ENCODE peak calls at places on chromosomes 6 and 20, in five cellular contexts. G is prostate gland, N is spleen, J is transverse colon, V is SK-N-SH. D is an unnamed sample. For H3K9me3, the result is how much of the 10 kb centered on the place peaks cover.

GRCh38 chr6:132967871-132968270 is 153.5 kb downstream of the RPS12 start:
- DNase-seq in V (no peak), J (no peak), N (no peak), G (no peak), D (no peak)

GRCh38 chr6:125104425-125104824 is 49.1 kb upstream of the TPD52L1 start:
- DNase-seq in V (no peak), N (no peak), J (no peak), G (peak), D (no peak)

GRCh38 chr20:44279228-44279627 is 31.8 kb downstream of the FITM2 start:
- DNase-seq in V (no peak), J (no peak), G (no peak), N (no peak), D (no peak)

GRCh38 chr20:59749293-59749680 is 144.9 kb downstream of the PHACTR3 start:
- DNase-seq in G (no peak), J (no peak), N (peak), V (no peak), D (no peak)

GRCh38 chr20:43991982-43992381 is 77.3 kb downstream of the TOX2 start:
- DNase-seq in N (no peak), V (no peak), G (no peak), J (no peak), D (no peak)

GRCh38 chr6:163718537-163718936 is 304.0 kb downstream of the QKI start:
- DNase-seq in V (no peak), N (no peak), G (no peak), J (no peak), D (no peak)

GRCh38 chr6:42968783-42969182 is 8.2 kb downstream of the GNMT start:
- DNase-seq in J (no peak), N (no peak), V (no peak), G (no peak), D (no peak)

GRCh38 chr6:7903673-7904072 is 6.9 kb downstream of the TXNDC5 start:
- DNase-seq in V (no peak), J (no peak), G (no peak), N (no peak), D (no peak)

GRCh38 chr6:138105880-138106664 is 1.1 kb downstream of the PERP start:
- DNase-seq in V (no peak), G (peak), J (peak), N (no peak), D (no peak)

GRCh38 chr6:72824833-72825232 is 203.0 kb downstream of the KCNQ5 start:
- DNase-seq in J (no peak), N (no peak), V (no peak), G (no peak), D (no peak)

GRCh38 chr6:134176283-134176975 is 124.0 kb upstream of the SLC2A12 start:
- DNase-seq in V (peak), N (peak), G (peak), J (no peak), D (peak)

GRCh38 chr20:40895182-40895581 is 133.4 kb upstream of the TOP1 start:
- DNase-seq in J (no peak), N (no peak), V (no peak), G (no peak), D (no peak)

GRCh38 chr6:49556429-49556837 is 6.0 kb downstream of the C6orf141 start:
- DNase-seq in V (no peak), N (no peak), G (no peak), J (peak), D (no peak)

GRCh38 chr6:34489229-34489805 is 23.4 kb downstream of the PACSIN1 start:
- DNase-seq in V (no peak), N (peak), G (no peak), J (no peak), D (peak)

GRCh38 chr6:108838101-108838717 is 10.0 kb upstream of the ARMC2 start:
- DNase-seq in G (no peak), N (peak), V (no peak), J (no peak), D (no peak)

GRCh38 chr6:42525132-42525531 is 38.7 kb upstream of the UBR2 start:
- DNase-seq in G (no peak), N (no peak), V (no peak), J (no peak), D (no peak)

GRCh38 chr6:157054531-157054979 is 268.8 kb downstream of the TMEM242 start:
- DNase-seq in G (no peak), N (no peak), V (no peak), J (no peak), D (no peak)

DNA sequence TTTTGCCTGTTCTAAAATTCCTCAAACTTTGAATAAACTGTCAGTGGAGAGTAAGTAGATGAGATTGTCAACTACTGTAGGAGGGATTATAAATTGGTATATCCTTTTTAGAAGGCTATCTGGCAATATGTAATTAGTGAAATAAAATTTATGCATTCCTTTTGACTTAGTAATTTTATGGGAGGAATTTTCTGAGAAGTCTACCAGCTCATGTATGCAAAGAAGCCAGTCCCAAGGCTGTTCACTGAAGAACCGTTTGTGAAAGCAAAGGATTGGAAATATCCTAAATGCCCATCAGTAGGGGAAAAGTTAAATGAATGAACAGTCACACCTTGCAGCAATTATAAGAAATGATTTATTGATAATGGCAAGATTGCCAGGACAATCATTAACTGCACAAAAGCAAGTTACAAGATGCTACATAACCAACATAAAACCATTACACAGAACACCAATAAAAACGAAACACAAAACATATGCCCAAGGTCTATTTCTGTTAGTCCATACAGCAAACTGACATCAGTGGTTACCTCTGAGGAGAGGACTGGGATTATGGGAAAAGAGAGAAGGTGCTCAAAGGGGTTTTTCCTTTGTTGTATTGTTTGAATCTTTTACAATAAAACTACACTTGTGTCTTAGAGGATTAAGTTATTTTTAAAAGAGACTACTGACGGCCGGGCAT is 4.6 kb upstream of the DSTN start:
- DNase-seq in V (no peak), N (no peak), J (no peak), G (no peak), D (no peak)
- H3K4me3 ChIP-seq in V (no peak), N (no peak), J (no peak), G (no peak), D (no peak)

DNA sequence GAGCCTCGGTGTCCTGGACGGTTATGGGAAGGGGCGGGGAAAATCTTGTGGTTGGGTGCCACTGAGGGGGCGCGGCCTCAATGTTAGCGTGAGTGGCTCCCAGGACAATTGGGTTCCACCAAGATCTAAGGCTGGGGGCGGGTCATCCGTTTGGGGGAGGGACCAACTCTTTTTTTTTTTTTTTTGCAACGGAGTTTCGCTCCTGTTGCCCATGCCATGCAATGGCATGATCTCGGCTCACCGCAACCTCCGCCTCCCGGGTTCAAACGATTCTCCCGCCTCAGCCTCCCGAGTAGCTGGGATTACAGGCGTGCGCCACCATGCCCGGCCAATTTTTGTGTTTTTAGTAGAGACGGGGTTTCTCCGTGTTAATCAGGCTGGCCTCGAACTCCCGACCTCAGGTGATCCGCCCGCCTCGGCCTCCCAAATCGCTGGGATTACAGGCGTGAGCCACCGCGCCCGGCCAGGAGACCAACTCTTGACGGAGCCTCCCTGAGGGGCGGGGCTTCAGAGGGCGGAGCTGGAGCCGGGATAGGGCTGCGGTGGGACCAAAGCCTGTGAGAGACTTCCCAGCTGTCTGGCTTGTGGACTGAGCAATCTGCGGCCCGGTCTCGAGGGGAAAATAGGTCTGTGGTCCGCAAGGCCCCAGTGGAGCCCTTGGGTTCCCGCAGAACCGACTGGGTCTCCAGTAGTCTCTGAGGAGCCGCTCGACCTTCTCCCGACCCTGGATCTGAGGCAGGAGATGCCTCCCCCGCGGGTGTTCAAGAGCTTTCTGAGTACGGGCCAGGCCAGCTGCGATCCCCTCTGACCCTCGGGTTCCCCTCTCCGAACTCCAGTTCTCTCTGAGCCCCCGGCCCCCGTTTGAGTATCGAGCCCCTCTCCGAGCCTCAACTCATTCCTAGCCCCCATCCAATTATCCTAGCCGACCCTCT is 1.1 kb downstream of the SPAG4 start:
- DNase-seq in N (peak), J (peak), V (peak), G (peak), D (peak)
- TF ChIP-seq POLR2AphosphoS5 in N (peak), J (peak), V (peak), G (no peak), D (peak)

GRCh38 chr20:12410783-12411182 is 493.1 kb downstream of the BTBD3 start:
- DNase-seq in V (no peak), J (no peak), G (no peak), N (no peak), D (no peak)
- H3K9me3 ChIP-seq in V (under half), J (under half), G (under half), N (under half), D (under half)

GRCh38 chr20:48717959-48718223 is 109.9 kb downstream of the PREX1 start:
- DNase-seq in G (no peak), N (no peak), V (no peak), J (no peak), D (no peak)
- H3K4me3 ChIP-seq in G (no peak), N (no peak), V (no peak), J (no peak), D (no peak)

GRCh38 chr6:112043032-112044007 is 10.6 kb upstream of the CCN6 start:
- DNase-seq in N (peak), J (peak), V (peak), G (peak), D (peak)

GRCh38 chr6:112041535-112041934 is 12.4 kb upstream of the CCN6 start:
- DNase-seq in N (no peak), V (no peak), J (no peak), G (no peak), D (no peak)

GRCh38 chr6:112039431-112039770 is 14.5 kb upstream of the CCN6 start:
- DNase-seq in J (no peak), G (no peak), V (no peak), N (no peak), D (no peak)

GRCh38 chr6:112038756-112039430 is 15.0 kb upstream of the CCN6 start:
- DNase-seq in J (no peak), N (no peak), V (no peak), G (no peak), D (no peak)

DNA sequence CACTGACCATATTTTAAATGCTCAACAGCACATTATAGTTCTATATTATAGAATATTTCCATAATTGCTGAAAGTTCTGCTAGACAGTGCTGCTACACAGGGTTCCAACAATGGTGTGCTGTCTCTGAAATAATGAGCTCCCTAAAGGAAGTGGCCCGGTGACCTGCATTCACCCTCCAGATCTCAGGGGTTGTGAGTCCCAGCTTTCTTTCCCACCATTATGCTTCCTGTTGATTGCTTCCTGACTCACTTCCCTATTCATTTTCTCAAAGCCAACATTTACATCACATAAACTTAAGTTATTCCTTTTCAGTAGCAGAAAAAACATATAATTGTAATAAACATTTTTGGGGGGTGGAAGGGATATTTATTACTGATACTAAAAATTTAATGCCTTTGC is 13.0 kb upstream of the CCN6 start:
- DNase-seq in J (no peak), N (no peak), G (no peak), V (no peak), D (no peak)
- TF ChIP-seq POLR2AphosphoS5 in J (no peak), N (no peak), G (no peak), V (no peak), D (no peak)

GRCh38 chr20:29878777-29879442 is 1378.6 kb upstream of the DEFB115 start:
- DNase-seq in V (peak), N (peak), J (peak), G (no peak), D (peak)
- H3K9me3 ChIP-seq in V (under half), N (half or more), J (under half), G (under half), D (under half)

GRCh38 chr20:4441871-4442270 is 279.8 kb upstream of the PRND start:
- DNase-seq in G (no peak), J (no peak), N (no peak), V (no peak), D (no peak)
- H3K4me3 ChIP-seq in G (no peak), J (no peak), N (no peak), V (no peak), D (no peak)